ENCODE peak calls at places on chromosomes 6 and 20, in six cellular contexts. One of them, this sample, is unnamed.

GRCh38 chr6:129981598-129981997 is 36.8 kb upstream of the L3MBTL3 start:
- DNase-seq in ovary: no peak
- DNase-seq in AG10803: no peak
- DNase-seq in upper lobe of right lung: no peak
- DNase-seq in adrenal gland: no peak
- DNase-seq in fibroblast of pulmonary artery: peak
- DNase-seq in this sample: peak

GRCh38 chr20:47284373-47284772 is 72.1 kb downstream of the ZMYND8 start:
- DNase-seq in upper lobe of right lung: no peak
- DNase-seq in fibroblast of pulmonary artery: no peak
- DNase-seq in ovary: no peak
- DNase-seq in adrenal gland: no peak
- DNase-seq in AG10803: no peak
- DNase-seq in this sample: no peak

GRCh38 chr20:8045946-8046345 is 26.4 kb upstream of the TMX4 start:
- DNase-seq in AG10803: no peak
- DNase-seq in adrenal gland: no peak
- DNase-seq in ovary: no peak
- DNase-seq in upper lobe of right lung: no peak
- DNase-seq in fibroblast of pulmonary artery: no peak
- DNase-seq in this sample: no peak

GRCh38 chr6:106097368-106098231 is 11.5 kb downstream of the PRDM1 start:
- DNase-seq in adrenal gland: no peak
- DNase-seq in ovary: no peak
- DNase-seq in upper lobe of right lung: no peak
- DNase-seq in AG10803: peak
- DNase-seq in fibroblast of pulmonary artery: peak
- DNase-seq in this sample: peak

GRCh38 chr6:5142915-5143314 is 57.8 kb downstream of the PPP1R3G start:
- DNase-seq in fibroblast of pulmonary artery: no peak
- DNase-seq in adrenal gland: no peak
- DNase-seq in ovary: no peak
- DNase-seq in AG10803: no peak
- DNase-seq in upper lobe of right lung: no peak
- DNase-seq in this sample: no peak

GRCh38 chr20:59176812-59177211 is 13.2 kb downstream of the ZNF831 start:
- DNase-seq in AG10803: no peak
- DNase-seq in ovary: no peak
- DNase-seq in upper lobe of right lung: no peak
- DNase-seq in adrenal gland: no peak
- DNase-seq in fibroblast of pulmonary artery: no peak
- DNase-seq in this sample: no peak

GRCh38 chr20:316316-317068 is 8.9 kb upstream of the SOX12 start:
- DNase-seq in ovary: no peak
- DNase-seq in fibroblast of pulmonary artery: no peak
- DNase-seq in upper lobe of right lung: no peak
- DNase-seq in AG10803: peak
- DNase-seq in adrenal gland: no peak
- DNase-seq in this sample: no peak

GRCh38 chr20:43003318-43003928 is 186.3 kb downstream of the PTPRT start:
- DNase-seq in fibroblast of pulmonary artery: no peak
- DNase-seq in upper lobe of right lung: no peak
- DNase-seq in AG10803: no peak
- DNase-seq in ovary: no peak
- DNase-seq in adrenal gland: no peak
- DNase-seq in this sample: no peak

GRCh38 chr6:17413313-17413750 is 19.9 kb downstream of the CAP2 start:
- DNase-seq in upper lobe of right lung: no peak
- DNase-seq in ovary: no peak
- DNase-seq in fibroblast of pulmonary artery: peak
- DNase-seq in adrenal gland: no peak
- DNase-seq in AG10803: peak
- DNase-seq in this sample: no peak

DNA sequence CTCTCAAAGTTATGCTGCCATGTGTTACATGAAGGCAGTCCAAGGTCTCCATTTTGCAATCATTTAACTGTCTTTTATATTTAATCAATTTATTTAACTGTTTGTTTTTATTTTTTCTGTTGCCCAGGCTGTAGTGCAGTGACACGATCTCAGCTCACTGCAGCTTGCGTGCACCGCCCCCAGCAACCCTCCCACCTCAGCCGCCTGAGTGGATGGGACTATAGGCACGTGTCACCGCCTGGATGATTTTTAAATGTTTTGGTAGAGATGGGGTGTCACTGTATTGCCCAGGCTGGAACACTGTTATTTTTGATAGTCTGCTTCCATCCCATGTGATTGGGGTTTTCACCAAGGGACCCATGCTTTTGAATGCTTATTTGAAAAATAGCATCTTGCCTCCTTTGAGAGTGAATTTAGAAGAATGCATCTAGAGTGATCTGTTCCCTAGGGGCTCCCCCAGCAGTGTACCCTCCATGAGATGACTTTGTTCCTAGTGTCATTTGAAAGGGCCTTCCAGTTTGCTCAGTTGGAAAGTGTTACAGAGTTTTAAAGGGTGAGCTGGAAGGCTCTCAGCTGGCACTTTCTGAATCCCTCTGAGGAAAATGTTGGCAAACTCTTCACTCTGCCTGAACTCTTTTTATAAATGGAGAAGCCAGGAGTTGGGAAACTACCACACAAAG is 143.3 kb downstream of the JARID2 start:
- DNase-seq in upper lobe of right lung: no peak
- DNase-seq in AG10803: peak
- DNase-seq in adrenal gland: peak
- DNase-seq in ovary: no peak
- DNase-seq in fibroblast of pulmonary artery: peak
- DNase-seq in this sample: no peak
- TF ChIP-seq CTCF in upper lobe of right lung: no peak
- TF ChIP-seq CTCF in AG10803: no peak
- TF ChIP-seq CTCF in adrenal gland: no peak
- TF ChIP-seq CTCF in ovary: no peak
- TF ChIP-seq CTCF in fibroblast of pulmonary artery: no peak
- TF ChIP-seq CTCF in this sample: no peak

GRCh38 chr6:34143884-34144580 is 1.9 kb downstream of the GRM4 start:
- DNase-seq in fibroblast of pulmonary artery: no peak
- DNase-seq in ovary: peak
- DNase-seq in upper lobe of right lung: peak
- DNase-seq in AG10803: no peak
- DNase-seq in adrenal gland: no peak
- DNase-seq in this sample: no peak
- TF ChIP-seq CTCF in fibroblast of pulmonary artery: no peak
- TF ChIP-seq CTCF in ovary: no peak
- TF ChIP-seq CTCF in upper lobe of right lung: no peak
- TF ChIP-seq CTCF in AG10803: no peak
- TF ChIP-seq CTCF in adrenal gland: no peak
- TF ChIP-seq CTCF in this sample: no peak

DNA sequence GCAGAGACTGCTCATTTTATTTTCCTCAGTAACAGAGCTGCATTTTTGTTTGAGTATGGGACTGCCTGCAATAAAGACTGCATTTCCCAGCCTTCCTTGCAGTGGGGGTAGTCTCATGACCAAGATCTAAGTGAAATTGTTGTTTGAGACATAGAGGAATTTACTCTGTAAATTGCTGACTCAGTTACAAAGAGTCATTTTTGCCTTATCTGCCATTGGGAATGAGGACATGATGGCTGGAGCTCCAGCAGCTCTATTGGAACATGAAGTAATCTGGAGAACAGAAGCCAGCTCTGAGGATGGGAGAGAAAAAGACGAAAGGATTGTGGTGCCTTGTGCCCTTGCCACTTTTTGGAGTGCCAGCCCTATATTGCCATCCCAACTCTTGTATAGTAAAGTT is 2.1 kb upstream of the CST11 start:
- DNase-seq in AG10803: no peak
- DNase-seq in fibroblast of pulmonary artery: no peak
- DNase-seq in adrenal gland: no peak
- DNase-seq in ovary: no peak
- DNase-seq in upper lobe of right lung: no peak
- DNase-seq in this sample: no peak
- TF ChIP-seq CTCF in AG10803: no peak
- TF ChIP-seq CTCF in fibroblast of pulmonary artery: no peak
- TF ChIP-seq CTCF in adrenal gland: no peak
- TF ChIP-seq CTCF in ovary: no peak
- TF ChIP-seq CTCF in upper lobe of right lung: no peak
- TF ChIP-seq CTCF in this sample: no peak

GRCh38 chr6:42498473-42499128 is 46.9 kb upstream of the TRERF1 start:
- DNase-seq in fibroblast of pulmonary artery: no peak
- DNase-seq in adrenal gland: no peak
- DNase-seq in AG10803: no peak
- DNase-seq in upper lobe of right lung: no peak
- DNase-seq in ovary: no peak
- DNase-seq in this sample: no peak
- TF ChIP-seq CTCF in fibroblast of pulmonary artery: no peak
- TF ChIP-seq CTCF in adrenal gland: no peak
- TF ChIP-seq CTCF in AG10803: no peak
- TF ChIP-seq CTCF in upper lobe of right lung: no peak
- TF ChIP-seq CTCF in ovary: no peak
- TF ChIP-seq CTCF in this sample: no peak

GRCh38 chr20:56842086-56842485 is 213.0 kb downstream of the TFAP2C start:
- DNase-seq in upper lobe of right lung: no peak
- DNase-seq in ovary: no peak
- DNase-seq in fibroblast of pulmonary artery: no peak
- DNase-seq in AG10803: no peak
- DNase-seq in adrenal gland: no peak
- DNase-seq in this sample: no peak

GRCh38 chr20:56845546-56846081 is 216.5 kb downstream of the TFAP2C start:
- DNase-seq in upper lobe of right lung: no peak
- DNase-seq in ovary: no peak
- DNase-seq in adrenal gland: no peak
- DNase-seq in AG10803: no peak
- DNase-seq in fibroblast of pulmonary artery: no peak
- DNase-seq in this sample: no peak

GRCh38 chr20:56841346-56841908 is 212.3 kb downstream of the TFAP2C start:
- DNase-seq in fibroblast of pulmonary artery: no peak
- DNase-seq in upper lobe of right lung: no peak
- DNase-seq in ovary: no peak
- DNase-seq in adrenal gland: no peak
- DNase-seq in AG10803: no peak
- DNase-seq in this sample: no peak

GRCh38 chr20:56843386-56843785 is 214.3 kb downstream of the TFAP2C start:
- DNase-seq in upper lobe of right lung: peak
- DNase-seq in fibroblast of pulmonary artery: no peak
- DNase-seq in adrenal gland: no peak
- DNase-seq in ovary: no peak
- DNase-seq in AG10803: no peak
- DNase-seq in this sample: peak

GRCh38 chr20:56843817-56844216 is 214.7 kb downstream of the TFAP2C start:
- DNase-seq in ovary: no peak
- DNase-seq in fibroblast of pulmonary artery: no peak
- DNase-seq in adrenal gland: no peak
- DNase-seq in upper lobe of right lung: no peak
- DNase-seq in AG10803: no peak
- DNase-seq in this sample: peak
- TF ChIP-seq CTCF in ovary: no peak
- TF ChIP-seq CTCF in fibroblast of pulmonary artery: no peak
- TF ChIP-seq CTCF in adrenal gland: no peak
- TF ChIP-seq CTCF in upper lobe of right lung: no peak
- TF ChIP-seq CTCF in AG10803: no peak
- TF ChIP-seq CTCF in this sample: no peak

DNA sequence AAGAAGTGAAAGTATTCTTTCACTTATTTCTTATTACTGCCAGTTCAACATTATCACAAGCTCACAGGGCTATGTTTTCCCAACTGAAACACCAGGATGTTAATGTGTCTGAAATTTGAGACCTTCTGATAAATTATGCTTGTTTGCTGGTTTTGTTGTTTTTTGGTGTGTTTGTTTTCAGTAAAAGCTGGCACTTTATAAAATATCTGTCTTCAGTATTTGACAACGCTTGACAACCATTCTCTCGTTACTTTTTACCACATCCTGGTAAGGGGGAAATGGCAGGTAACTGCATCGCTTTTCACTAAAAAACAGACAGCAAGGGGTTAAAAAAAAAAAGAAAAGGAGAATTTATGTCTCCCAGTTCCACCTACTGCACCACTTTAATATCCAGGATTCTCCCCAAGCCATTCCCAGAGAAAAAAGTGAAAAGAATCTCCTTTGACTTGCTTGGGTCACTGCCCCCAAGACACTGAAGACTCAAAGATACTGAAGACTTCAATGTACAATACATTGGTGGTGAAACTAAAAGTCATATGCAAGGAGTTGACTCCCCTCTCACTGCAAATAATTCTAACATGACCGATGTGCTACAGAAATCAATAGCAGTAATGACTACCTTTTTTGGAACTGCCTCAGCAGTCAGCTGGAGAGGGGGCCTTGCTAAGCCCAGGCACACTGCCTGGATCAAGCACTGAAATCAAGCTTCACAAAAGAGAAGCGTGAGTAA is 88.9 kb downstream of the HIVEP2 start:
- DNase-seq in fibroblast of pulmonary artery: no peak
- DNase-seq in upper lobe of right lung: no peak
- DNase-seq in adrenal gland: no peak
- DNase-seq in AG10803: no peak
- DNase-seq in ovary: no peak
- DNase-seq in this sample: no peak
- TF ChIP-seq CTCF in fibroblast of pulmonary artery: no peak
- TF ChIP-seq CTCF in upper lobe of right lung: no peak
- TF ChIP-seq CTCF in adrenal gland: no peak
- TF ChIP-seq CTCF in AG10803: no peak
- TF ChIP-seq CTCF in ovary: no peak
- TF ChIP-seq CTCF in this sample: no peak